ENCODE peak calls at places on chromosomes 7 and 10, in ten cellular contexts. W is heart left ventricle, B is hypothalamus, H is Daoy, J is NCI-H345, P is AG10803, X is NCI-H1417, G is left ventricle myocardium inferior, N is GM12891, Q is NCI-H1105. L is an unnamed sample.

GRCh38 chr10:988667-989545 is 672 bp downstream of the GTPBP4 start:
- DNase-seq in W (no peak), B (no peak), H (no peak), J (no peak), P (peak; percentile 50), X (peak; percentile 39), G (no peak), N (no peak), Q (no peak), L (no peak)

GRCh38 chr7:23696916-23697441 is 13.0 kb upstream of the STK31 start:
- DNase-seq in W (peak; percentile 26), B (no peak), H (peak; percentile 91), J (peak; percentile 1), P (peak; percentile 56), X (peak; percentile 12), G (peak; percentile 28), N (peak; percentile 20), Q (no peak), L (peak; percentile 87)

GRCh38 chr7:22821702-22822485 is 755 bp downstream of the TOMM7 start:
- DNase-seq in W (no peak), B (no peak), H (peak; percentile 49), J (no peak), P (peak; percentile 38), X (peak; percentile 52), G (no peak), N (no peak), Q (no peak), L (no peak)

GRCh38 chr10:90047243-90047729 is 345.9 kb downstream of the KIF20B start:
- DNase-seq in W (no peak), B (no peak), H (no peak), J (peak; percentile 44), P (no peak), X (peak; percentile 5), G (no peak), N (no peak), Q (no peak), L (no peak)

GRCh38 chr7:41967156-41967555 is 264.3 kb upstream of the INHBA start:
- DNase-seq in W (no peak), B (no peak), H (no peak), J (no peak), P (peak; percentile 77), X (no peak), G (no peak), N (no peak), Q (no peak), L (no peak)

GRCh38 chr10:48701139-48701901 is 16.6 kb downstream of the WDFY4 start:
- DNase-seq in W (no peak), B (no peak), H (no peak), J (no peak), P (no peak), X (no peak), G (no peak), N (no peak), Q (no peak), L (no peak)

GRCh38 chr10:110344622-110345021 is 39.9 kb upstream of the SMNDC1 start:
- DNase-seq in W (no peak), B (no peak), H (no peak), J (no peak), P (no peak), X (peak; percentile 4), G (no peak), N (no peak), Q (peak; percentile 45), L (no peak)

GRCh38 chr10:79604294-79604693 is 6.4 kb upstream of the SFTPA1 start:
- DNase-seq in W (no peak), B (no peak), H (no peak), J (no peak), P (no peak), X (no peak), G (no peak), N (no peak), Q (no peak), L (no peak)

GRCh38 chr7:83806538-83806937 is 157.6 kb upstream of the SEMA3E start:
- DNase-seq in W (no peak), B (no peak), H (no peak), J (no peak), P (no peak), X (peak; percentile 52), G (no peak), N (no peak), Q (no peak), L (no peak)